ENCODE peak calls at places on chromosomes 13 and 19, in six cellular contexts. A is H9, C is astrocyte, O is ovary, V is upper lobe of left lung, F is Caco-2. N is an unnamed sample.

GRCh38 chr13:51816604-51817254 is 12.8 kb upstream of the DHRS12 start:
- DNase-seq in V (no peak), A (no peak), C (no peak), O (no peak), F (no peak), N (no peak)

GRCh38 chr13:40440990-40441820 is 225.2 kb downstream of the FOXO1 start:
- DNase-seq in C (peak; percentile 29), O (peak; percentile 80), V (no peak), F (no peak), A (no peak), N (no peak)

GRCh38 chr19:44645407-44646048 is 1.8 kb downstream of the PVR start:
- DNase-seq in V (no peak), O (no peak), F (no peak), A (no peak), C (no peak), N (no peak)

GRCh38 chr13:110433014-110433413 is 125.9 kb downstream of the COL4A2 start:
- DNase-seq in A (no peak), F (no peak), C (no peak), O (no peak), V (peak; percentile 79), N (no peak)

GRCh38 chr13:42968906-42969305 is 23.1 kb downstream of the EPSTI1 start:
- DNase-seq in C (no peak), V (peak; percentile 48), F (peak; percentile 86), A (peak; percentile 77), O (no peak), N (peak; percentile 34)

GRCh38 chr13:28044608-28045007 is 55.8 kb downstream of the FLT3 start:
- DNase-seq in O (no peak), A (no peak), C (no peak), V (no peak), F (no peak), N (no peak)

GRCh38 chr13:26872444-26873173 is 112.0 kb upstream of the GPR12 start:
- DNase-seq in V (no peak), F (peak; percentile 60), A (peak; percentile 81), C (no peak), O (no peak), N (peak; percentile 77)

GRCh38 chr19:5031231-5032100 is 62.6 kb downstream of the KDM4B start:
- DNase-seq in F (peak; percentile 91), A (peak; percentile 92), V (peak; percentile 86), C (no peak), O (peak; percentile 93), N (peak; percentile 95)

GRCh38 chr13:52371736-52372247 is 34.2 kb downstream of the THSD1 start:
- DNase-seq in C (peak; percentile 87), A (no peak), V (no peak), F (peak; percentile 8), O (no peak), N (no peak)

GRCh38 chr19:8064866-8065486 is 12.4 kb downstream of the CCL25 start:
- DNase-seq in A (no peak), F (no peak), C (no peak), V (no peak), O (no peak), N (no peak)

GRCh38 chr13:46908511-46908910 is 11.7 kb upstream of the HTR2A start:
- DNase-seq in O (no peak), V (no peak), A (no peak), F (no peak), C (peak; percentile 84), N (no peak)

GRCh38 chr13:114259374-114259773 is 22.0 kb upstream of the UPF3A start:
- DNase-seq in C (no peak), V (no peak), O (no peak), A (no peak), F (no peak), N (no peak)

GRCh38 chr13:97367016-97367415 is 67.0 kb upstream of the RAP2A start:
- DNase-seq in F (no peak), V (no peak), C (peak; percentile 88), O (no peak), A (no peak), N (no peak)

GRCh38 chr13:59774511-59774911 is 389.2 kb downstream of the DIAPH3 start:
- DNase-seq in O (no peak), V (no peak), C (peak; percentile 77), A (no peak), F (peak; percentile 86), N (peak; percentile 48)

GRCh38 chr13:59776924-59777690 is 386.6 kb downstream of the DIAPH3 start:
- DNase-seq in V (no peak), C (peak; percentile 89), A (no peak), F (no peak), O (no peak), N (no peak)

GRCh38 chr13:59766236-59766635 is 397.5 kb downstream of the DIAPH3 start:
- DNase-seq in F (no peak), A (no peak), V (no peak), C (no peak), O (no peak), N (no peak)

GRCh38 chr13:59770451-59770850 is 393.3 kb downstream of the DIAPH3 start:
- DNase-seq in C (no peak), A (no peak), O (no peak), F (no peak), V (no peak), N (no peak)

DNA sequence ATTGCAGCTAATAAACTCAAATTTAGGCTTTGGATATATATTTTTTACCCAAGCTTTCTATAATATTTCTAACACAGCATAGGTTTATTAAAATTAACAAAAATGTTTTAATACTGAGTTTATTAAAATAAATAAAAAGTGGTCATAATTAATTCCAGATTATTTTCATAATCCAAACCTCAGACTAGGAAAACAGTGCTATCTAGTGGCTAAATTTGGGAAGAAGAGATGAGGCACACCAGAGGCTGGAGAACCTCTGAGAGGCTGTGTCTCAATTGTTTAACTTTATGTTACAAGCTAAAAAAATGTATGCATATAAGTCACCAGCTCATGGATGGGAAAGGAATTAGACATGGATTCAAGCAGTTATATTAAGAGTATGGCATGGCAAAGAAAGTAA is 392.5 kb downstream of the DIAPH3 start:
- DNase-seq in V (no peak), O (no peak), A (no peak), F (peak; percentile 35), C (no peak), N (no peak)
- TF ChIP-seq CTCF in V (peak; percentile 16), O (no peak), A (peak; percentile 74), F (peak; percentile 52), C (peak; percentile 76), N (no peak)

DNA sequence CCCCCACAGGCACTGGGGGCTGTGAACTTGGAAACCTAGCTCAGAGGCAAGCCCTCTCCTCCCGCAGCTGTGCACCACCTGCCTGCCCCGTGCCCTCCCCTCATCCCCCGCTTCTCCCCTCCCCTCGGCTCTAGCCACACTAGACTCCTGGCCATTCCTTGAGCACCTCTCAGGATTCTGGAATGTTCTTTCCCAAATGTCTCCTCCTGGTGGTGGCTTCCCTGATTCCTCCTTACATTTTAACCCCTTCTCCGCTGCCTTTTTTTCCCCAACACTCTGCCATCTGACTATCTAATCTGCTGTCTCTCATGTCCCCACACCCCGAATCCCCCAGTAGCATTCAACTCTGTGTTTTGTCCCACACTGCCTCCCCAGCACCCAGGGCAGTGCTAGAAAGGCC is 6.7 kb downstream of the NANOS3 start:
- DNase-seq in F (no peak), O (no peak), C (no peak), V (no peak), A (no peak), N (no peak)
- TF ChIP-seq CTCF in F (peak; percentile 16), O (no peak), C (peak; percentile 11), V (no peak), A (peak; percentile 53), N (no peak)

GRCh38 chr19:15450528-15450890 is 753 bp upstream of the WIZ start:
- DNase-seq in A (no peak), C (no peak), F (no peak), O (no peak), V (no peak), N (no peak)

GRCh38 chr19:15452111-15453047 is 2.6 kb upstream of the WIZ start:
- DNase-seq in A (peak; percentile 99), C (peak; percentile 43), V (peak; percentile 88), O (peak; percentile 94), F (peak; percentile 49), N (peak; percentile 67)

GRCh38 chr19:15453906-15454305 is 4.2 kb upstream of the WIZ start:
- DNase-seq in C (no peak), O (no peak), A (no peak), V (no peak), F (no peak), N (no peak)

GRCh38 chr19:15454371-15454800 is 4.6 kb upstream of the WIZ start:
- DNase-seq in F (no peak), C (no peak), A (no peak), V (peak; percentile 56), O (no peak), N (no peak)

DNA sequence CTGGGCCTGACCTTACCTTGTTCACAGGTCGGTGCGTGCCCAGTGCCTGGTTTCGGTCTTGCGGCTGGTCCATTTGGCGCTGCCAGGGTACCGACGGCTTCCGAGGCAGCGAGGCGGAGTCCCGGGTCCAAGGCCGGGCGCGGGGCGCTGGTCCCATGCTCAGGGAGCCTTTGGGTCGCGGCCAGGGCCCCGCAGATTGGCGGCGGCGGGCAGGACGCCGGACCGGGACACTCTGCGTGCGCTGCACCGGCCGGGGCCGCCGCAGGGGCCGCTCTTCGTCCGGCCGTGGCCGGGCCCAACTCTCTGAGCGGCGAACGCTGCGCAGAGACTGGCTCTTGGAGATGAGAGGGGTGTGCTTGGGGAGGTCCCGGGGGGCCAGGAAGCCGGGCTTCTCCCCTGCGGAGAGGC is 3.3 kb upstream of the WIZ start:
- DNase-seq in F (no peak), O (peak; percentile 67), A (peak; percentile 56), V (peak; percentile 89), C (no peak), N (no peak)
- TF ChIP-seq CTCF in F (no peak), O (peak; percentile 32), A (peak; percentile 43), V (peak; percentile 52), C (no peak), N (no peak)

GRCh38 chr13:37984357-37984756 is 114.8 kb upstream of the TRPC4 start:
- DNase-seq in C (no peak), A (peak; percentile 50), V (no peak), O (no peak), F (peak; percentile 27), N (no peak)
- TF ChIP-seq CTCF in C (no peak), A (peak; percentile 72), V (no peak), O (no peak), F (no peak), N (no peak)